ENCODE peak calls at places on chromosome 14, in four cellular contexts. B, Y, A and Q are unnamed samples.

GRCh38 chr14:67241416-67242362 is at the start of gene PALS1:
- DNase-seq in B (peak), Y (peak), A (no peak), Q (peak)

GRCh38 chr14:105473677-105474477 is 744 bp upstream of the CRIP2 start:
- DNase-seq in B (peak), Y (peak), A (peak), Q (peak)

GRCh38 chr14:23942587-23942986 is 11.0 kb upstream of the DHRS4 start:
- DNase-seq in B (no peak), Y (no peak), A (no peak), Q (no peak)

GRCh38 chr14:100408350-100409015 is 85.3 kb downstream of the SLC25A47 start:
- DNase-seq in B (no peak), Y (no peak), A (no peak), Q (no peak)

GRCh38 chr14:61552196-61552595 is 143.1 kb upstream of the HIF1A start:
- DNase-seq in B (no peak), Y (no peak), A (no peak), Q (no peak)

GRCh38 chr14:99360774-99361595 is 89.0 kb upstream of the BCL11B start:
- DNase-seq in B (no peak), Y (no peak), A (no peak), Q (no peak)

GRCh38 chr14:105145381-105146180 is 23.0 kb downstream of the JAG2 start:
- DNase-seq in B (no peak), Y (peak), A (no peak), Q (no peak)

GRCh38 chr14:61218157-61218556 is 63.0 kb downstream of the TMEM30B start:
- DNase-seq in B (no peak), Y (no peak), A (no peak), Q (no peak)